ENCODE peak calls at places on chromosomes 12 and 14, in five cellular contexts. F, O, W, Z and C are unnamed samples.

GRCh38 chr12:46661161-46661845 is 164.5 kb downstream of the SLC38A4 start:
- DNase-seq in O (no peak), Z (peak), F (peak), W (peak), C (peak)

GRCh38 chr12:219891-220352 is 6.0 kb upstream of the SLC6A12 start:
- DNase-seq in O (peak), W (peak), Z (peak), F (peak), C (no peak)

GRCh38 chr12:59005195-59005961 is 85.1 kb upstream of the LRIG3 start:
- DNase-seq in O (no peak), Z (no peak), F (no peak), W (peak), C (no peak)

GRCh38 chr12:80792861-80793260 is 76.1 kb downstream of the MYF5 start:
- DNase-seq in W (no peak), Z (no peak), O (no peak), F (no peak), C (no peak)

GRCh38 chr12:3527181-3527580 is 36.2 kb downstream of the PRMT8 start:
- DNase-seq in O (no peak), W (peak), F (peak), Z (no peak), C (no peak)

GRCh38 chr12:615620-616019 is 47.6 kb downstream of the NINJ2 start:
- DNase-seq in F (no peak), Z (no peak), W (no peak), O (no peak), C (no peak)

GRCh38 chr14:33754264-33754663 is 196.6 kb downstream of the EGLN3 start:
- DNase-seq in O (no peak), Z (no peak), F (no peak), W (peak), C (no peak)

GRCh38 chr14:58104808-58105207 is 47.2 kb downstream of the ARMH4 start:
- DNase-seq in W (peak), F (peak), Z (no peak), O (no peak), C (no peak)

GRCh38 chr14:65446159-65446558 is 33.6 kb downstream of the FUT8 start:
- DNase-seq in O (no peak), Z (no peak), W (peak), F (no peak), C (no peak)

GRCh38 chr14:91753501-91754128 is 21.7 kb upstream of the CATSPERB start:
- DNase-seq in F (peak), Z (no peak), O (no peak), W (peak), C (no peak)

GRCh38 chr12:15978431-15978950 is 67.4 kb downstream of the DERA start:
- DNase-seq in W (peak), F (no peak), O (no peak), Z (no peak), C (no peak)

GRCh38 chr12:97426485-97427116 is 36.0 kb upstream of the RMST start:
- DNase-seq in O (no peak), Z (no peak), F (no peak), W (no peak), C (no peak)

GRCh38 chr12:119179335-119180021 is 747 bp downstream of the HSPB8 start:
- DNase-seq in Z (no peak), W (peak), F (peak), O (no peak), C (no peak)

GRCh38 chr14:91311284-91311662 is 66.8 kb upstream of the GPR68 start:
- DNase-seq in Z (no peak), F (no peak), W (no peak), O (peak), C (no peak)

GRCh38 chr14:64235652-64236640 is 58.2 kb downstream of the ESR2 start:
- DNase-seq in W (no peak), O (peak), Z (no peak), F (no peak), C (no peak)

GRCh38 chr12:67068773-67069450 is 200.2 kb upstream of the CAND1 start:
- DNase-seq in Z (peak), W (peak), F (peak), O (peak), C (no peak)

GRCh38 chr12:19222566-19222965 is 93.0 kb downstream of the PLEKHA5 start:
- DNase-seq in W (peak), F (no peak), O (no peak), Z (no peak), C (no peak)

GRCh38 chr12:53743277-53744129 is 8.3 kb downstream of the CISTR start:
- DNase-seq in W (peak), O (peak), F (peak), Z (peak), C (peak)

GRCh38 chr12:119802472-119802871 is 74.6 kb downstream of the CIT start:
- DNase-seq in Z (no peak), W (peak), O (no peak), F (no peak), C (no peak)

GRCh38 chr14:93100570-93100969 is 15.2 kb downstream of the ITPK1 start:
- DNase-seq in Z (no peak), F (no peak), O (no peak), W (no peak), C (no peak)

GRCh38 chr12:38124247-38125012 is 192.1 kb upstream of the ALG10B start:
- DNase-seq in W (no peak), O (no peak), Z (no peak), F (peak), C (no peak)

GRCh38 chr12:1720494-1720893 is 29.6 kb downstream of the ADIPOR2 start:
- DNase-seq in F (no peak), O (no peak), Z (no peak), W (no peak), C (no peak)

GRCh38 chr14:23360496-23360895 is 4.5 kb downstream of the EFS start:
- DNase-seq in W (no peak), Z (no peak), F (peak), O (no peak), C (no peak)

GRCh38 chr12:26112232-26112631 is 12.6 kb downstream of the BHLHE41 start:
- DNase-seq in W (no peak), Z (no peak), F (no peak), O (no peak), C (no peak)

GRCh38 chr14:103021817-103022668 is 35.3 kb downstream of the CDC42BPB start:
- DNase-seq in F (peak), O (no peak), Z (no peak), W (peak), C (no peak)

GRCh38 chr12:57624441-57625220 is 8.4 kb downstream of the B4GALNT1 start:
- DNase-seq in Z (no peak), F (no peak), W (no peak), O (no peak), C (no peak)

GRCh38 chr14:35435177-35435576 is 30.6 kb upstream of the NFKBIA start:
- DNase-seq in F (peak), O (no peak), Z (no peak), W (no peak), C (no peak)

GRCh38 chr14:93035917-93036651 is 79.6 kb downstream of the ITPK1 start:
- DNase-seq in O (no peak), Z (no peak), W (peak), F (no peak), C (no peak)

GRCh38 chr12:99387661-99388060 is 259.9 kb upstream of the GARIN6 start:
- DNase-seq in W (peak), Z (no peak), O (no peak), F (no peak), C (no peak)

GRCh38 chr12:15033029-15033428 is 60.2 kb downstream of the PDE6H start:
- DNase-seq in Z (no peak), W (no peak), F (no peak), O (no peak), C (no peak)

GRCh38 chr12:69583203-69583602 is 2.1 kb upstream of the CCT2 start:
- DNase-seq in O (no peak), Z (peak), W (no peak), F (peak), C (no peak)

GRCh38 chr12:64042901-64043300 is 179.2 kb downstream of the KICS2 start:
- DNase-seq in F (no peak), O (no peak), Z (no peak), W (peak), C (no peak)

GRCh38 chr14:68230941-68231717 is 411.6 kb downstream of the RAD51B start:
- DNase-seq in Z (no peak), F (peak), W (peak), O (no peak), C (no peak)

GRCh38 chr12:32895688-32896437 is 714 bp downstream of the PKP2 start:
- DNase-seq in O (no peak), F (no peak), Z (no peak), W (no peak), C (no peak)

GRCh38 chr12:25690996-25691864 is 138.1 kb upstream of the LMNTD1 start:
- DNase-seq in O (no peak), Z (no peak), W (no peak), F (no peak), C (no peak)

GRCh38 chr12:23631991-23632390 is 317.5 kb downstream of the SOX5 start:
- DNase-seq in F (no peak), Z (no peak), O (no peak), W (no peak), C (no peak)

GRCh38 chr12:14216405-14217294 is 148.8 kb upstream of the ATF7IP start:
- DNase-seq in F (peak), O (no peak), W (peak), Z (no peak), C (no peak)

GRCh38 chr12:95277139-95277538 is 59.5 kb downstream of the VEZT start:
- DNase-seq in O (no peak), Z (no peak), W (peak), F (no peak), C (no peak)

GRCh38 chr14:50067723-50068495 is 48.5 kb downstream of the VCPKMT start:
- DNase-seq in O (no peak), W (peak), F (peak), Z (no peak), C (no peak)